ENCODE peak calls at places on chromosomes 5 and 9, in five cellular contexts. One of them, this sample, is unnamed.

GRCh38 chr9:137250329-137251193 is 525 bp upstream of the STPG3 start:
- DNase-seq in trophoblast cell: no peak
- DNase-seq in esophagus muscularis mucosa: no peak
- DNase-seq in CD8-positive, alpha-beta memory T cell: no peak
- DNase-seq in tibial artery: no peak
- DNase-seq in this sample: no peak

GRCh38 chr5:34503379-34504346 is 152.5 kb upstream of the RAI14 start:
- DNase-seq in CD8-positive, alpha-beta memory T cell: no peak
- DNase-seq in tibial artery: no peak
- DNase-seq in trophoblast cell: no peak
- DNase-seq in esophagus muscularis mucosa: no peak
- DNase-seq in this sample: no peak

GRCh38 chr9:129999123-129999510 is 43.9 kb downstream of the FNBP1 start:
- DNase-seq in trophoblast cell: no peak
- DNase-seq in CD8-positive, alpha-beta memory T cell: no peak
- DNase-seq in tibial artery: no peak
- DNase-seq in esophagus muscularis mucosa: no peak
- DNase-seq in this sample: no peak

GRCh38 chr9:20611751-20612287 is 10.5 kb downstream of the MLLT3 start:
- DNase-seq in esophagus muscularis mucosa: no peak
- DNase-seq in CD8-positive, alpha-beta memory T cell: no peak
- DNase-seq in tibial artery: no peak
- DNase-seq in trophoblast cell: no peak
- DNase-seq in this sample: no peak

GRCh38 chr5:43038523-43038989 is 1.6 kb downstream of the ANXA2R start:
- DNase-seq in CD8-positive, alpha-beta memory T cell: no peak
- DNase-seq in trophoblast cell: no peak
- DNase-seq in tibial artery: no peak
- DNase-seq in esophagus muscularis mucosa: no peak
- DNase-seq in this sample: no peak

GRCh38 chr5:143213851-143214363 is 189.6 kb downstream of the NR3C1 start:
- DNase-seq in esophagus muscularis mucosa: no peak
- DNase-seq in tibial artery: no peak
- DNase-seq in trophoblast cell: no peak
- DNase-seq in CD8-positive, alpha-beta memory T cell: no peak
- DNase-seq in this sample: no peak

GRCh38 chr5:139690385-139691274 is 42.5 kb downstream of the CXXC5 start:
- DNase-seq in CD8-positive, alpha-beta memory T cell: no peak
- DNase-seq in tibial artery: peak; percentile 83
- DNase-seq in esophagus muscularis mucosa: no peak
- DNase-seq in trophoblast cell: no peak
- DNase-seq in this sample: no peak

GRCh38 chr9:101469026-101469425 is 33.5 kb upstream of the ALDOB start:
- DNase-seq in tibial artery: no peak
- DNase-seq in esophagus muscularis mucosa: no peak
- DNase-seq in trophoblast cell: no peak
- DNase-seq in CD8-positive, alpha-beta memory T cell: no peak
- DNase-seq in this sample: no peak

GRCh38 chr9:73143606-73144328 is 7.9 kb upstream of the ANXA1 start:
- DNase-seq in trophoblast cell: peak; percentile 29
- DNase-seq in tibial artery: no peak
- DNase-seq in esophagus muscularis mucosa: no peak
- DNase-seq in CD8-positive, alpha-beta memory T cell: no peak
- DNase-seq in this sample: no peak

GRCh38 chr9:88837731-88838130 is 153.5 kb upstream of the S1PR3 start:
- DNase-seq in esophagus muscularis mucosa: no peak
- DNase-seq in trophoblast cell: no peak
- DNase-seq in CD8-positive, alpha-beta memory T cell: no peak
- DNase-seq in tibial artery: no peak
- DNase-seq in this sample: no peak

GRCh38 chr5:141811287-141812155 is 66.7 kb downstream of the PCDH1 start:
- DNase-seq in tibial artery: no peak
- DNase-seq in CD8-positive, alpha-beta memory T cell: no peak
- DNase-seq in trophoblast cell: no peak
- DNase-seq in esophagus muscularis mucosa: no peak
- DNase-seq in this sample: no peak

GRCh38 chr9:36592801-36593583 is 20.3 kb downstream of the MELK start:
- DNase-seq in trophoblast cell: no peak
- DNase-seq in esophagus muscularis mucosa: no peak
- DNase-seq in CD8-positive, alpha-beta memory T cell: no peak
- DNase-seq in tibial artery: no peak
- DNase-seq in this sample: no peak

GRCh38 chr5:40937064-40937463 is 27.8 kb downstream of the C7 start:
- DNase-seq in tibial artery: no peak
- DNase-seq in trophoblast cell: no peak
- DNase-seq in CD8-positive, alpha-beta memory T cell: no peak
- DNase-seq in esophagus muscularis mucosa: no peak
- DNase-seq in this sample: no peak

GRCh38 chr9:120868676-120869359 is 8.2 kb downstream of the PHF19 start:
- DNase-seq in CD8-positive, alpha-beta memory T cell: peak; percentile 99
- DNase-seq in esophagus muscularis mucosa: peak; percentile 99
- DNase-seq in trophoblast cell: peak; percentile 95
- DNase-seq in tibial artery: peak; percentile 99
- DNase-seq in this sample: peak; percentile 97

GRCh38 chr5:137659209-137659608 is 76.7 kb downstream of the KLHL3 start:
- DNase-seq in esophagus muscularis mucosa: no peak
- DNase-seq in tibial artery: no peak
- DNase-seq in CD8-positive, alpha-beta memory T cell: no peak
- DNase-seq in trophoblast cell: no peak
- DNase-seq in this sample: no peak

GRCh38 chr9:126615251-126615790 is 1.6 kb downstream of the LMX1B start:
- DNase-seq in CD8-positive, alpha-beta memory T cell: no peak
- DNase-seq in tibial artery: no peak
- DNase-seq in trophoblast cell: no peak
- DNase-seq in esophagus muscularis mucosa: no peak
- DNase-seq in this sample: no peak

GRCh38 chr5:74141053-74141452 is 499.5 kb downstream of the ENC1 start:
- DNase-seq in CD8-positive, alpha-beta memory T cell: no peak
- DNase-seq in esophagus muscularis mucosa: no peak
- DNase-seq in tibial artery: no peak
- DNase-seq in trophoblast cell: no peak
- DNase-seq in this sample: no peak

GRCh38 chr5:138503487-138504270 is 38.4 kb downstream of the EGR1 start:
- DNase-seq in esophagus muscularis mucosa: no peak
- DNase-seq in trophoblast cell: peak; percentile 42
- DNase-seq in tibial artery: no peak
- DNase-seq in CD8-positive, alpha-beta memory T cell: no peak
- DNase-seq in this sample: no peak

GRCh38 chr5:74541381-74541781 is 99.1 kb downstream of the ENC1 start:
- DNase-seq in tibial artery: no peak
- DNase-seq in esophagus muscularis mucosa: no peak
- DNase-seq in CD8-positive, alpha-beta memory T cell: no peak
- DNase-seq in trophoblast cell: no peak
- DNase-seq in this sample: no peak

GRCh38 chr5:153960269-153961215 is 78.2 kb downstream of the FAM114A2 start:
- DNase-seq in tibial artery: no peak
- DNase-seq in CD8-positive, alpha-beta memory T cell: peak; percentile 13
- DNase-seq in trophoblast cell: no peak
- DNase-seq in esophagus muscularis mucosa: no peak
- DNase-seq in this sample: no peak

DNA sequence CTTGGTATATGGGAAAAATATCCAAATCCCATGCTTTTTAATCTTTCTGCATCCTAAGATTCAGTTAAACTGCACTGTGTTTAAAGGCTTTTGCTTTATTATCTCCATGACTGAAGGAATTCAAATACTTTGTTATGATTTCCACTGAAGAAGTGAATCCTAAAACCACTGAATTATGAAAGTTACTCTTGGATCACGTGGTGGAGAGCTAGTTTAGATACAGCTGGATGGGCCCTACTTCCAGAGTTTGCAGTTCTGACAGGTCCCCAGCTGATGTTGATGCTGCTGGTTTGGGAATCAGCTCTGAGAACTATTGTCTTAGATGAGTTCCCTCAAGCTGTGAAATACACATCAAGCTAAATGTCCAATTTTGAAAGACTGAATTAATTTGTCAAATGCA is 5.0 kb downstream of the DAB2 start:
- DNase-seq in tibial artery: no peak
- DNase-seq in CD8-positive, alpha-beta memory T cell: no peak
- DNase-seq in esophagus muscularis mucosa: no peak
- DNase-seq in trophoblast cell: no peak
- DNase-seq in this sample: no peak
- H3K36me3 ChIP-seq in tibial artery: no peaks in the 10 kb centered on the region
- H3K36me3 ChIP-seq in CD8-positive, alpha-beta memory T cell: no peaks in the 10 kb centered on the region
- H3K36me3 ChIP-seq in esophagus muscularis mucosa: no peaks in the 10 kb centered on the region
- H3K36me3 ChIP-seq in trophoblast cell: no peaks in the 10 kb centered on the region
- H3K36me3 ChIP-seq in this sample: no peaks in the 10 kb centered on the region

DNA sequence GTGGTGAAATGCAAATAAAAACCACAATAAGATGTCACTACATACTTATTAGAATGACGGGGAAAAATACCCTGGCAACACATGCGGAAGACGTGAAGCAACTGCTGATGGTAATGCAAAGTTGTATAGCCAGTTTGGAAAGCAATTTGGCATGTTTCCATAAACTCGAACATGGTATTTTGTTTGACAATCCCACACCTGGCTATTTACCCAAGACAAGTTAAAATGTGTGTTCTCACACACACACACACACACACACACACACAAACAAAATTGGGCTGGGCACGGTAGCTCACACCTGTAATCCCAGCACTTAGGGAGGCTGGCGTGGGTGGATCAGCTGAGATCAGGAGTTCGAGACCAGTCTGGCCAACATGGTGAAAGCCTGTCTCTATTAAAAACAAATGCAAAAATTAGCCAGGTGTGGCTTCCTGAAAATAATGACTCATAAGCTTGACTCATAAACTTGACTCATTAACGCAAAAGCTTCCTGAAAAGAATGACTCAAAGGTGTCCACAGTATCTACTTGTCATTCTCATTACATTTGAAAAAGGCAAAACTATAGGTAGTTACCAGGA is 456.5 kb downstream of the CDH18 start:
- DNase-seq in CD8-positive, alpha-beta memory T cell: no peak
- DNase-seq in esophagus muscularis mucosa: no peak
- DNase-seq in tibial artery: no peak
- DNase-seq in trophoblast cell: peak; percentile 64
- DNase-seq in this sample: no peak
- H3K27ac ChIP-seq in CD8-positive, alpha-beta memory T cell: no peak overlapping the region
- H3K27ac ChIP-seq in esophagus muscularis mucosa: no peak overlapping the region
- H3K27ac ChIP-seq in tibial artery: no peak overlapping the region
- H3K27ac ChIP-seq in trophoblast cell: no peak overlapping the region
- H3K27ac ChIP-seq in this sample: no peak overlapping the region

GRCh38 chr5:36969700-36970395 is 93.3 kb downstream of the NIPBL start:
- DNase-seq in CD8-positive, alpha-beta memory T cell: no peak
- DNase-seq in tibial artery: no peak
- DNase-seq in trophoblast cell: no peak
- DNase-seq in esophagus muscularis mucosa: no peak
- DNase-seq in this sample: no peak
- H3K36me3 ChIP-seq in CD8-positive, alpha-beta memory T cell: peaks cover 14% of the 10 kb centered on the region
- H3K36me3 ChIP-seq in tibial artery: peaks cover 57% of the 10 kb centered on the region
- H3K36me3 ChIP-seq in trophoblast cell: peaks cover 4% of the 10 kb centered on the region
- H3K36me3 ChIP-seq in esophagus muscularis mucosa: peaks cover 12% of the 10 kb centered on the region
- H3K36me3 ChIP-seq in this sample: no peaks in the 10 kb centered on the region

GRCh38 chr5:127934791-127935256 is 148.7 kb upstream of the SLC12A2 start:
- DNase-seq in tibial artery: no peak
- DNase-seq in CD8-positive, alpha-beta memory T cell: no peak
- DNase-seq in trophoblast cell: peak; percentile 11
- DNase-seq in esophagus muscularis mucosa: peak; percentile 45
- DNase-seq in this sample: no peak
- H3K27ac ChIP-seq in tibial artery: no peak overlapping the region
- H3K27ac ChIP-seq in CD8-positive, alpha-beta memory T cell: no peak overlapping the region
- H3K27ac ChIP-seq in trophoblast cell: no peak overlapping the region
- H3K27ac ChIP-seq in esophagus muscularis mucosa: no peak overlapping the region
- H3K27ac ChIP-seq in this sample: no peak overlapping the region

GRCh38 chr9:90547896-90548295 is 94.7 kb downstream of the DIRAS2 start:
- DNase-seq in CD8-positive, alpha-beta memory T cell: no peak
- DNase-seq in esophagus muscularis mucosa: no peak
- DNase-seq in trophoblast cell: peak; percentile 33
- DNase-seq in tibial artery: no peak
- DNase-seq in this sample: no peak

GRCh38 chr9:90544488-90544887 is 98.1 kb downstream of the DIRAS2 start:
- DNase-seq in trophoblast cell: no peak
- DNase-seq in esophagus muscularis mucosa: no peak
- DNase-seq in tibial artery: no peak
- DNase-seq in CD8-positive, alpha-beta memory T cell: no peak
- DNase-seq in this sample: no peak

GRCh38 chr9:90540734-90541133 is 101.9 kb downstream of the DIRAS2 start:
- DNase-seq in trophoblast cell: no peak
- DNase-seq in tibial artery: no peak
- DNase-seq in CD8-positive, alpha-beta memory T cell: no peak
- DNase-seq in esophagus muscularis mucosa: no peak
- DNase-seq in this sample: no peak

GRCh38 chr9:90546200-90546599 is 96.4 kb downstream of the DIRAS2 start:
- DNase-seq in esophagus muscularis mucosa: no peak
- DNase-seq in CD8-positive, alpha-beta memory T cell: no peak
- DNase-seq in tibial artery: no peak
- DNase-seq in trophoblast cell: peak; percentile 93
- DNase-seq in this sample: no peak
- H3K36me3 ChIP-seq in esophagus muscularis mucosa: no peaks in the 10 kb centered on the region
- H3K36me3 ChIP-seq in CD8-positive, alpha-beta memory T cell: no peaks in the 10 kb centered on the region
- H3K36me3 ChIP-seq in tibial artery: no peaks in the 10 kb centered on the region
- H3K36me3 ChIP-seq in trophoblast cell: no peaks in the 10 kb centered on the region
- H3K36me3 ChIP-seq in this sample: no peaks in the 10 kb centered on the region

GRCh38 chr5:131609774-131610173 is 25.3 kb downstream of the RAPGEF6 start:
- DNase-seq in esophagus muscularis mucosa: no peak
- DNase-seq in tibial artery: no peak
- DNase-seq in CD8-positive, alpha-beta memory T cell: no peak
- DNase-seq in trophoblast cell: no peak
- DNase-seq in this sample: no peak
- H3K27ac ChIP-seq in esophagus muscularis mucosa: no peak overlapping the region
- H3K27ac ChIP-seq in tibial artery: peak overlapping the region; percentile 27
- H3K27ac ChIP-seq in CD8-positive, alpha-beta memory T cell: no peak overlapping the region
- H3K27ac ChIP-seq in trophoblast cell: no peak overlapping the region
- H3K27ac ChIP-seq in this sample: no peak overlapping the region

DNA sequence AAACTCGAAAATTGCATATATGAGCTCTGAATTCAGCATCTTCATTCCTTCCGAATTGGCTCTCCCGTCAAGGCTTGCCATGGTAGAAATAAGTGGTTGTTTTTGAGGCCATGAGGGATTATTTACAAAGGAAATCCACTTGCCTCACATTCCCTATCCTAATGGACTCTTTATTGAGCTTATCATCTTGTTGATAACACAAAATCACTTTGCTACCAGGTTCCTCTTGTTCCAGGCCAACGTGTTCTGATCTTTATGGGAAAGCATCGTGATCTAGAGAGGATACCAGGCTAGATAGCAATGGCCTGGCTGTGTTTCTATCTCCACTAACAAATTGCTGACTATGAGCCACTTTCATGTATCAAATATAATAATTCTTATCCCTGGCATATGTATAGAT is 811.7 kb downstream of the TLR4 start:
- DNase-seq in CD8-positive, alpha-beta memory T cell: no peak
- DNase-seq in trophoblast cell: no peak
- DNase-seq in tibial artery: no peak
- DNase-seq in esophagus muscularis mucosa: no peak
- DNase-seq in this sample: no peak
- H3K36me3 ChIP-seq in CD8-positive, alpha-beta memory T cell: no peaks in the 10 kb centered on the region
- H3K36me3 ChIP-seq in trophoblast cell: no peaks in the 10 kb centered on the region
- H3K36me3 ChIP-seq in tibial artery: no peaks in the 10 kb centered on the region
- H3K36me3 ChIP-seq in esophagus muscularis mucosa: no peaks in the 10 kb centered on the region
- H3K36me3 ChIP-seq in this sample: no peaks in the 10 kb centered on the region

DNA sequence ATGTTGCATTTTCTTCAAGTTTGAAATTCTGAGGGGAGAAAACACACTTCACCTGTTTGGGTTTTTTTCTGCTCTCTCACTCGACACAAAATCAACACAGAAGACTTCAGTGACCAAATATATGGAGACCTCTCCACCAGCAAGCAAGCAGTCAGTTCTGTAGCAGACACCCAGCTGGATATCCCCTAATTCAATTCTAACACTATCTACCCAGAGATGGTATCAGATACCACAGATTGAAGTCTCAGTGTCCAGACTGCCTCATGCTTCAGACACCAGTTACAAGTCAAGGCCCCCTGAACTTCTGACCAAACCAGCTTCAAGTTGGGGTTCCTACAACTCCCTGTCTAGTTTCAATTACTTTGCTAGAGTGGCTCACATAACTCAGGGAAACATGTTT is 97.8 kb downstream of the INVS start:
- DNase-seq in CD8-positive, alpha-beta memory T cell: no peak
- DNase-seq in trophoblast cell: no peak
- DNase-seq in esophagus muscularis mucosa: no peak
- DNase-seq in tibial artery: no peak
- DNase-seq in this sample: no peak
- H3K27ac ChIP-seq in CD8-positive, alpha-beta memory T cell: no peak overlapping the region
- H3K27ac ChIP-seq in trophoblast cell: peak overlapping the region; percentile 71
- H3K27ac ChIP-seq in esophagus muscularis mucosa: no peak overlapping the region
- H3K27ac ChIP-seq in tibial artery: no peak overlapping the region
- H3K27ac ChIP-seq in this sample: no peak overlapping the region

This sample was measured in vagina.